ENCODE peak calls at places on chromosome 13, in ten cellular contexts. O is WTC11; D is activated CD4-positive, alpha-beta T cell treated with anti-CD3 and anti-CD28 coated beads for 48 hours; F is stimulated activated CD4-positive, alpha-beta T cell treated with anti-CD3 and anti-CD28 coated beads, Interleukin-4, amount 100 ng/mL, for 1 hour; B is HCEC 1CT; M is RPMI7951; A is AG10803; H is T follicular helper cell; Z is putamen; N is CD4-positive, alpha-beta T cell. K is an unnamed sample.

GRCh38 chr13:67063036-67063435 is 167.1 kb downstream of the PCDH9 start:
- DNase-seq in O (no peak), D (no peak), F (no peak), B (no peak), M (no peak), A (no peak), H (no peak), Z (no peak), N (no peak), K (no peak)

GRCh38 chr13:98986226-98986846 is 8.5 kb upstream of the DOCK9 start:
- DNase-seq in O (no peak), D (no peak), F (no peak), B (no peak), M (no peak), A (no peak), H (no peak), Z (no peak), N (no peak), K (no peak)

GRCh38 chr13:49502954-49503353 is 7.2 kb downstream of the PHF11 start:
- DNase-seq in O (no peak), D (no peak), F (no peak), B (peak), M (no peak), A (peak), H (no peak), Z (no peak), N (no peak), K (no peak)

GRCh38 chr13:40401911-40402776 is 264.3 kb downstream of the FOXO1 start:
- DNase-seq in O (no peak), D (peak), F (peak), B (peak), M (peak), A (peak), H (no peak), Z (peak), N (no peak), K (peak)

GRCh38 chr13:46738055-46738454 is 58.9 kb downstream of the ESD start:
- DNase-seq in O (no peak), D (no peak), F (no peak), B (no peak), M (no peak), A (peak), H (no peak), Z (no peak), N (no peak), K (no peak)

GRCh38 chr13:23956106-23956505 is 58.8 kb upstream of the C1QTNF9B start:
- DNase-seq in O (no peak), D (peak), F (no peak), B (peak), M (peak), A (peak), H (no peak), Z (no peak), N (no peak), K (no peak)

GRCh38 chr13:73585236-73585635 is 526.4 kb downstream of the KLF5 start:
- DNase-seq in O (no peak), D (no peak), F (no peak), B (no peak), M (no peak), A (no peak), H (no peak), Z (no peak), N (no peak), K (no peak)

GRCh38 chr13:99655351-99656091 is 154.2 kb downstream of the TM9SF2 start:
- DNase-seq in O (no peak), D (peak), F (peak), B (peak), M (peak), A (peak), H (no peak), Z (no peak), N (no peak), K (no peak)

GRCh38 chr13:112680741-112681360 is 9.0 kb upstream of the ATP11A start:
- DNase-seq in O (no peak), D (no peak), F (no peak), B (no peak), M (no peak), A (no peak), H (no peak), Z (no peak), N (no peak), K (no peak)

GRCh38 chr13:76216729-76217128 is 580.6 kb downstream of the LMO7 start:
- DNase-seq in O (no peak), D (no peak), F (no peak), B (no peak), M (no peak), A (no peak), H (no peak), Z (no peak), N (no peak), K (no peak)

GRCh38 chr13:99442273-99442895 is 58.9 kb upstream of the TM9SF2 start:
- DNase-seq in O (peak), D (peak), F (no peak), B (peak), M (peak), A (peak), H (peak), Z (peak), N (peak), K (peak)

GRCh38 chr13:39910833-39911232 is 255.4 kb downstream of the COG6 start:
- DNase-seq in O (no peak), D (no peak), F (no peak), B (no peak), M (no peak), A (peak), H (no peak), Z (no peak), N (no peak), K (no peak)

GRCh38 chr13:99058527-99059495 is 80.9 kb upstream of the DOCK9 start:
- DNase-seq in O (no peak), D (no peak), F (no peak), B (no peak), M (no peak), A (no peak), H (no peak), Z (no peak), N (no peak), K (peak)

GRCh38 chr13:110925023-110925608 is 10.2 kb upstream of the ANKRD10 start:
- DNase-seq in O (peak), D (no peak), F (no peak), B (no peak), M (peak), A (no peak), H (no peak), Z (no peak), N (no peak), K (no peak)

GRCh38 chr13:36915891-36916640 is 4.0 kb downstream of the SMAD9 start:
- DNase-seq in O (no peak), D (no peak), F (no peak), B (no peak), M (no peak), A (no peak), H (no peak), Z (no peak), N (no peak), K (no peak)

GRCh38 chr13:37956536-37956935 is 87.0 kb upstream of the TRPC4 start:
- DNase-seq in O (no peak), D (no peak), F (no peak), B (no peak), M (no peak), A (no peak), H (no peak), Z (no peak), N (no peak), K (no peak)

GRCh38 chr13:24693862-24694471 is 13.8 kb downstream of the ATP12A start:
- DNase-seq in O (peak), D (peak), F (no peak), B (peak), M (peak), A (peak), H (peak), Z (peak), N (no peak), K (peak)

GRCh38 chr13:112879283-112879833 is 89.7 kb upstream of the MCF2L start:
- DNase-seq in O (no peak), D (no peak), F (no peak), B (no peak), M (no peak), A (peak), H (no peak), Z (peak), N (no peak), K (no peak)

GRCh38 chr13:74092711-74093110 is 41.5 kb downstream of the KLF12 start:
- DNase-seq in O (no peak), D (no peak), F (no peak), B (no peak), M (no peak), A (no peak), H (no peak), Z (no peak), N (no peak), K (no peak)

GRCh38 chr13:110361365-110361911 is 54.4 kb downstream of the COL4A2 start:
- DNase-seq in O (no peak), D (no peak), F (no peak), B (no peak), M (no peak), A (peak), H (no peak), Z (no peak), N (no peak), K (no peak)

GRCh38 chr13:36436811-36437210 is 4.5 kb downstream of the CCNA1 start:
- DNase-seq in O (no peak), D (no peak), F (no peak), B (no peak), M (no peak), A (no peak), H (no peak), Z (no peak), N (no peak), K (no peak)

GRCh38 chr13:106566682-106567420 is 1.1 kb downstream of the ARGLU1 start:
- DNase-seq in O (peak), D (peak), F (no peak), B (peak), M (peak), A (peak), H (no peak), Z (peak), N (peak), K (peak)

GRCh38 chr13:41407380-41407779 is 50.0 kb upstream of the RGCC start:
- DNase-seq in O (no peak), D (no peak), F (no peak), B (peak), M (no peak), A (no peak), H (no peak), Z (no peak), N (no peak), K (no peak)

GRCh38 chr13:79711631-79712030 is 230.7 kb downstream of the NDFIP2 start:
- DNase-seq in O (no peak), D (no peak), F (no peak), B (no peak), M (no peak), A (peak), H (no peak), Z (no peak), N (no peak), K (no peak)

GRCh38 chr13:26202365-26202972 is 19.6 kb downstream of the RNF6 start:
- DNase-seq in O (no peak), D (no peak), F (no peak), B (peak), M (no peak), A (peak), H (no peak), Z (no peak), N (no peak), K (no peak)

GRCh38 chr13:35389535-35389934 is 87.0 kb downstream of the MAB21L1 start:
- DNase-seq in O (no peak), D (no peak), F (no peak), B (no peak), M (no peak), A (no peak), H (no peak), Z (no peak), N (no peak), K (no peak)

GRCh38 chr13:106109391-106109791 is 426.1 kb downstream of the EFNB2 start:
- DNase-seq in O (no peak), D (no peak), F (no peak), B (no peak), M (no peak), A (peak), H (no peak), Z (no peak), N (no peak), K (no peak)

GRCh38 chr13:37816276-37816675 is 53.3 kb downstream of the TRPC4 start:
- DNase-seq in O (no peak), D (no peak), F (no peak), B (no peak), M (no peak), A (peak), H (no peak), Z (no peak), N (no peak), K (no peak)

GRCh38 chr13:32548837-32549236 is 10.2 kb upstream of the N4BP2L2 start:
- DNase-seq in O (no peak), D (no peak), F (no peak), B (no peak), M (no peak), A (peak), H (no peak), Z (no peak), N (no peak), K (no peak)

GRCh38 chr13:33003458-33004019 is 12.7 kb upstream of the KL start:
- DNase-seq in O (no peak), D (no peak), F (no peak), B (no peak), M (no peak), A (no peak), H (no peak), Z (no peak), N (no peak), K (no peak)

GRCh38 chr13:98405690-98406344 is 171.1 kb downstream of the STK24 start:
- DNase-seq in O (no peak), D (no peak), F (no peak), B (no peak), M (no peak), A (no peak), H (no peak), Z (no peak), N (no peak), K (no peak)

GRCh38 chr13:32001392-32001768 is 30.2 kb upstream of the FRY start:
- DNase-seq in O (peak), D (peak), F (no peak), B (peak), M (peak), A (peak), H (no peak), Z (no peak), N (no peak), K (peak)